ENCODE peak calls at places on chromosomes 3 and 15, in five cellular contexts. T is astrocyte, C is PC-3, B is GM20000, G is upper lobe of right lung. W is an unnamed sample.

GRCh38 chr15:98740295-98740694 is 92.0 kb downstream of the IGF1R start:
- DNase-seq in T (no peak), C (no peak), B (no peak), G (no peak), W (no peak)

GRCh38 chr15:69145694-69146492 is 14.5 kb upstream of the GLCE start:
- DNase-seq in T (peak), C (no peak), B (no peak), G (no peak), W (no peak)

GRCh38 chr15:45829336-45830153 is 194.7 kb downstream of the SQOR start:
- DNase-seq in T (no peak), C (no peak), B (no peak), G (no peak), W (no peak)

GRCh38 chr15:44023176-44023575 is 171.9 kb downstream of the FRMD5 start:
- DNase-seq in T (no peak), C (peak), B (no peak), G (no peak), W (no peak)

GRCh38 chr15:66078196-66078928 is 175.2 kb downstream of the MEGF11 start:
- DNase-seq in T (no peak), C (no peak), B (no peak), G (no peak), W (no peak)

GRCh38 chr15:72599855-72600464 is 54.5 kb upstream of the GOLGA6B start:
- DNase-seq in T (peak), C (peak), B (peak), G (no peak), W (peak)

GRCh38 chr3:128550113-128550440 is 57.1 kb upstream of the GATA2 start:
- DNase-seq in T (no peak), C (no peak), B (no peak), G (peak), W (no peak)

GRCh38 chr15:56892651-56893348 is 25.6 kb upstream of the TCF12 start:
- DNase-seq in T (no peak), C (no peak), B (no peak), G (no peak), W (no peak)

GRCh38 chr3:167653750-167654149 is at the start of gene WDR49:
- DNase-seq in T (no peak), C (no peak), B (peak), G (no peak), W (no peak)

GRCh38 chr3:126746395-126747177 is 42.5 kb downstream of the CHCHD6 start:
- DNase-seq in T (peak), C (peak), B (no peak), G (peak), W (no peak)
- TF ChIP-seq CTCF in T (peak), C (no peak), B (no peak), G (no peak), W (no peak)

GRCh38 chr3:115628075-115628412 is 4.7 kb downstream of the GAP43 start:
- DNase-seq in T (no peak), C (no peak), B (no peak), G (no peak), W (no peak)

GRCh38 chr3:115626006-115626409 is 2.7 kb downstream of the GAP43 start:
- DNase-seq in T (no peak), C (no peak), B (no peak), G (no peak), W (no peak)

GRCh38 chr3:115626711-115627110 is 3.4 kb downstream of the GAP43 start:
- DNase-seq in T (no peak), C (no peak), B (no peak), G (no peak), W (no peak)

GRCh38 chr3:115624898-115625297 is 1.6 kb downstream of the GAP43 start:
- DNase-seq in T (no peak), C (no peak), B (no peak), G (no peak), W (no peak)

DNA sequence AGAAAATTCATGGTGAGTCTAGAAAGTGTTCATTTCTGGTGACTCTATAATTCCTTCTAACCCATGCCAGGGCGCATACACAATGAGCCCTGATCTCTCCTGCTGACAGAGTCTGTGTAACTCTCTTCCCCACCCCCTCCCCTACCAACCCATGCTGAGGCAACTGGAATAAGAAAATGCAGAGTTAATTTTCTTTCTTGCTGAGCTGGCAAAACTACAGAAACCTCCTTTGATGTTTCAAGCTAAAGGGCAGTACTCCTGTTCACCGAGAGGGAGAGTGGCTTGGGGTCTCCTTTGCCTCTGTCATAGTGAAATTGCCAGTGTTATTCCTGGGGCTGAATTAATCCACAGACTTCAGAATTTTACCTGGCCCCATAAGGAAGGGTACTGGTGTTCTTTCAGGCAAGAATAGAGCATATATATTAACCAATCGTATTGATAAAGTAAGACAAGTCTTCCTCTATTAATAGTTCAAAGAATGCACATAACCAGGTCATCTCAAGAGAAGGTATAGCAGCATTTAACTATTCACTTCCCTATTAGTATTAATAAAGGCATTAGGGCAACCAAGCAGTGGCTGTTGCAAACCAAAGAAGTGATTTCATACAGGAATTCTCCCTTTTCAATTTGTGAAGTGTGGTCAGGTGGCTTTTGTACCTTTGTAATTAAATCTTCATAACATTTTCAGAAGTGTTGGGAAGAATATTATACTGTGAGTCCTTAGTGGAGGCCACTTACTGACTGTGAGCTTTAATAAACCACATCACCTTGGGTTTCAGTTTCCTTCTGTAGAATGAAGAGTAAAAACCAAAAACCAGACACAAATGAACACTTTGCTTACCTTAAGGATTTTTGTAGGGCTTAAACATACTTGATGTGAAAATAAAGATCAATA is 4.1 kb downstream of the GAP43 start:
- DNase-seq in T (no peak), C (no peak), B (no peak), G (no peak), W (no peak)
- TF ChIP-seq CTCF in T (no peak), C (no peak), B (no peak), G (no peak), W (no peak)

GRCh38 chr3:133779626-133780203 is 25.9 kb upstream of the SRPRB start:
- DNase-seq in T (no peak), C (no peak), B (no peak), G (no peak), W (no peak)

GRCh38 chr3:133775835-133776234 is 29.6 kb downstream of the TF start:
- DNase-seq in T (no peak), C (no peak), B (no peak), G (no peak), W (no peak)

GRCh38 chr3:133775309-133775708 is 29.1 kb downstream of the TF start:
- DNase-seq in T (no peak), C (no peak), B (no peak), G (no peak), W (no peak)

GRCh38 chr3:133777807-133778568 is 27.6 kb upstream of the SRPRB start:
- DNase-seq in T (no peak), C (peak), B (no peak), G (no peak), W (no peak)

DNA sequence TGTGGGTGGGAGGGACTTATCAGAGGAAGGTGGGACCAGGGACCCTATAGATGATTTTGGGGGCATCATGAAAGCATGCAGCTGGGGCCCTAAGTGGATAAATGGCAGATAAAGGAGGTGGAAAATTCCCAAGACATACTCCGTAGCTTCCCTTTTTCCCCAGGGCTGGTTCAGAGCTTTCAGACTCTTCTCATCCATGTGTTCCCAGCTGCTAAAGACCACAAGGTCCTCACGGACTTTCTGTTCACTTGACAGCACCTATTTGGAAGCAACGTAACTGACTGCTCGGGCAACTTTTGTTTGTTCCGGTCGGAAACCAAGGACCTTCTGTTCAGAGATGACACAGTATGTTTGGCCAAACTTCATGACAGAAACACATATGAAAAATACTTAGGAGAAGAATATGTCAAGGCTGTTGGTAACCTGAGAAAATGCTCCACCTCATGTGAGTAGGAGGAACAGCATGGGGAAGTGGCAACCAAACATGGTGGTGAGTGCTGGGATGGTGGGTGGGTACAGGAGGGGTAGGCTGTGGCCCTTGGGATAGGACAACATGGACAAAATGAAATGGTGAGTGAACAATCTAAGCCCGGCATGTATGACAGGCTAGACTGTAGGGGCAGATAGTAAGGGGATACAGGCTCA is 28.7 kb upstream of the SRPRB start:
- DNase-seq in T (no peak), C (no peak), B (no peak), G (no peak), W (no peak)
- TF ChIP-seq CTCF in T (no peak), C (no peak), B (no peak), G (no peak), W (no peak)

DNA sequence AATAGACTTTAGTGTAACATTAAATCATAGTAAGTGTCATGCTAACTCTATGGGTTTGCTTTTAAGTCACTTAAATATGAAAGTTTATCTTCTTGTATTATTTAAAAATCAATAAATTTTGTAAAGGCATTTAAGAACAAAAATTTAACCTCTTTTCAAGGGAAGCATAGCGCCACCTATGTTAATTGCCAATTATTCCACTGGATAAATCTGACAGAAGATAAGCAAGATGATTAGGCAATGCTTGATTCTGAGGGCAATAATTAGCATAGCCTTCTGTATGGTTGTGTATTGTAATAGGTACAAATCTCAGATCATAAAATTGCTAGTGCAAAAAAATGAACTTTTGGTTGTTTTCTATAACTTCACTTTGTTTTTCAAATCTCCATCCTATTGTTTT is 560.1 kb downstream of the GRM7 start:
- DNase-seq in T (no peak), C (no peak), B (no peak), G (no peak), W (no peak)
- TF ChIP-seq CTCF in T (no peak), C (no peak), B (no peak), G (no peak), W (no peak)

DNA sequence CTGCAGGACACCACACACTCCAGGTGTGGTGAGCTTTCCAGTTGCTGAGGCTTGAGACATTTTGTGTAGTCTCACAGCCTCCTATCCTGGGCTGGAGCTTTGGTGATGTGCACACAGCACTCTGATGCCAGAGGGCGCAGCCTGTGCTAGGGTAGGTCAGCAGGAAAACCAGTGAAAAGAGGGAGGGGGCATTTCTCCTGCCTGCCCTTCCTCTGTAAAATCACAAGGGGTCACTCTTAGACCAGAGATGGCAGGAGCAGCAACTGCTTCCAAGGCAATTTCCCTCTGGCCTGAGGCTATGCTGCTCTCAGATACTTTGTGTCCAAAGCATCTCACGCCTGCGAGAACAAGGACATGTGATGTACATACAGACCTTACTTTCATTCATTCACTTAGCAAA is 16.5 kb upstream of the MUSTN1 start:
- DNase-seq in T (no peak), C (peak), B (peak), G (no peak), W (peak)
- TF ChIP-seq CTCF in T (peak), C (peak), B (peak), G (peak), W (peak)

GRCh38 chr3:39202094-39202493 is 9.7 kb upstream of the XIRP1 start:
- DNase-seq in T (no peak), C (no peak), B (no peak), G (no peak), W (no peak)
- TF ChIP-seq CTCF in T (no peak), C (peak), B (no peak), G (no peak), W (no peak)

GRCh38 chr15:79432345-79433311 is 492 bp downstream of the MINAR1 start:
- DNase-seq in T (no peak), C (no peak), B (no peak), G (no peak), W (no peak)

GRCh38 chr15:79434361-79434760 is 2.2 kb downstream of the MINAR1 start:
- DNase-seq in T (no peak), C (no peak), B (no peak), G (no peak), W (no peak)

GRCh38 chr15:79430901-79431635 is 1.1 kb upstream of the MINAR1 start:
- DNase-seq in T (no peak), C (no peak), B (peak), G (no peak), W (no peak)

GRCh38 chr15:79433610-79434009 is 1.5 kb downstream of the MINAR1 start:
- DNase-seq in T (no peak), C (no peak), B (peak), G (no peak), W (no peak)

DNA sequence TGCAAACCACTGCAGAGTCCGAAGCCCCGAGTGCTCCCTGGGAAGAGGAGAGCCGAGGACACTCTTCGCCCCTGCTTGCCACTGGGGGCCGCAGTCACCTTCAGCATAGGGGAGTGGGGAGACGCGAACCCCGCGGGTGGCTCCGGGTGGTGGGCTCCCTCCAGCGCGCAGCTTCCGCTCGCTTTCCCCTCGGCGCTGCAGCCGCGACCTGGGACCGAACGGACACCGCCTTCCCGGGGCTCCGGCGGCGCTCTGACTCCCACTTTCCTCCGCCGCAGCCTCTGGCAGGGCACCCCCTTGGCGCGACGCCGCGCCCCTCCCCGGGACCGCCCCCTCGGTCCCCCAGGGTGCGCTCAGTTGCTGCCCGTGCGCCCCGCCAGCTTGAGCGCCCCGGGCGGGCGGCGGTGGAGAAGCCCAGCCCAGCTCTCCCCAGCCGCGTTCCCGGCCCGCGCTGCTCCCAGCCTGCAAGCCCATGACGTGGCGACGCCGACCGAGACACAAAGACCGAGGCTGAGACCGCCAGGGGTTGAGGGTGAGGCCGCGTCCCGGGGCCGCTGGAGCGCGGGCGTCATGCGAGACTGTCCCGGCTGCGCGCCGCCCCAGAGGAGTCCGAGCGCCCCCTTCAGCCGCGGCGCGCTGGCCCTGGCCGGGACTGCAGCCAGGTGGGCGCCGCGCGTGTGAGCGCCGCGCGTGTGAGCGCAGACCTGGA is at the start of gene MINAR1:
- DNase-seq in T (peak), C (peak), B (peak), G (no peak), W (peak)
- TF ChIP-seq CTCF in T (no peak), C (peak), B (no peak), G (no peak), W (no peak)